ENCODE peak calls at places on chromosomes 16 and 17, in eight cellular contexts. Z is Caco-2, U is testis, R is adrenal gland, P is AG04450, E is body of pancreas, W is astrocyte of the spinal cord, A is fibroblast of villous mesenchyme. V is an unnamed sample.

GRCh38 chr16:67518676-67519075 is 10.0 kb upstream of the RIPOR1 start:
- DNase-seq in Z (no peak), U (no peak), R (no peak), P (no peak), E (no peak), W (no peak), A (no peak), V (no peak)

GRCh38 chr17:37607637-37608368 is 1.4 kb downstream of the SYNRG start:
- DNase-seq in Z (no peak), U (no peak), R (no peak), P (no peak), E (no peak), W (no peak), A (no peak), V (no peak)

GRCh38 chr17:7705269-7706255 is 560 bp downstream of the EFNB3 start:
- DNase-seq in Z (no peak), U (no peak), R (no peak), P (no peak), E (no peak), W (no peak), A (no peak), V (no peak)

GRCh38 chr16:27431773-27432599 is 30.0 kb downstream of the IL21R start:
- DNase-seq in Z (no peak), U (no peak), R (no peak), P (no peak), E (no peak), W (no peak), A (no peak), V (peak)

GRCh38 chr16:30511509-30511908 is 14.9 kb downstream of the ZNF768 start:
- DNase-seq in Z (no peak), U (no peak), R (no peak), P (no peak), E (no peak), W (no peak), A (no peak), V (no peak)

GRCh38 chr16:14241631-14242030 is 170.5 kb downstream of the MRTFB start:
- DNase-seq in Z (no peak), U (no peak), R (no peak), P (no peak), E (no peak), W (no peak), A (no peak), V (no peak)

GRCh38 chr17:50064253-50064991 is 8.5 kb downstream of the ITGA3 start:
- DNase-seq in Z (no peak), U (peak), R (no peak), P (peak), E (no peak), W (peak), A (peak), V (peak)

GRCh38 chr17:37821025-37821713 is 76.3 kb upstream of the HNF1B start:
- DNase-seq in Z (no peak), U (no peak), R (no peak), P (no peak), E (no peak), W (no peak), A (no peak), V (peak)

GRCh38 chr16:81578015-81578554 is 133.5 kb downstream of the CMIP start:
- DNase-seq in Z (no peak), U (no peak), R (no peak), P (no peak), E (no peak), W (no peak), A (no peak), V (no peak)

GRCh38 chr17:11853321-11854151 is 143.7 kb downstream of the ZNF18 start:
- DNase-seq in Z (no peak), U (no peak), R (no peak), P (no peak), E (no peak), W (peak), A (no peak), V (peak)

GRCh38 chr16:55898592-55898991 is 23.4 kb upstream of the CES5A start:
- DNase-seq in Z (no peak), U (no peak), R (no peak), P (no peak), E (no peak), W (no peak), A (no peak), V (no peak)

GRCh38 chr16:82061861-82062525 is 26.9 kb downstream of the HSD17B2 start:
- DNase-seq in Z (peak), U (no peak), R (no peak), P (no peak), E (peak), W (peak), A (peak), V (peak)

GRCh38 chr17:41013606-41014005 is 4.7 kb upstream of the KRTAP3-1 start:
- DNase-seq in Z (no peak), U (peak), R (no peak), P (peak), E (no peak), W (no peak), A (peak), V (peak)

GRCh38 chr17:78644259-78644658 is 67.1 kb upstream of the DNAH17 start:
- DNase-seq in Z (no peak), U (no peak), R (no peak), P (no peak), E (no peak), W (no peak), A (no peak), V (no peak)

GRCh38 chr16:58026139-58026704 is 668 bp downstream of the MMP15 start:
- DNase-seq in Z (peak), U (no peak), R (peak), P (no peak), E (peak), W (peak), A (peak), V (peak)

GRCh38 chr16:88306411-88306810 is 76.3 kb upstream of the ZNF469 start:
- DNase-seq in Z (no peak), U (no peak), R (no peak), P (no peak), E (no peak), W (no peak), A (no peak), V (no peak)

GRCh38 chr16:78630102-78630501 is 530.6 kb downstream of the WWOX start:
- DNase-seq in Z (no peak), U (no peak), R (no peak), P (no peak), E (no peak), W (no peak), A (peak), V (no peak)

GRCh38 chr17:7857724-7858486 is at the start of gene CYB5D1:
- DNase-seq in Z (peak), U (peak), R (peak), P (peak), E (peak), W (peak), A (peak), V (peak)

GRCh38 chr16:65689726-65690125 is 567.9 kb upstream of the CDH11 start:
- DNase-seq in Z (no peak), U (no peak), R (no peak), P (no peak), E (no peak), W (no peak), A (no peak), V (no peak)

GRCh38 chr16:15592324-15592723 is 50.6 kb downstream of the MARF1 start:
- DNase-seq in Z (no peak), U (no peak), R (no peak), P (no peak), E (no peak), W (no peak), A (no peak), V (no peak)

GRCh38 chr17:59842901-59843652 is 49.7 kb downstream of the TUBD1 start:
- DNase-seq in Z (peak), U (no peak), R (no peak), P (peak), E (peak), W (peak), A (peak), V (peak)

GRCh38 chr17:15092762-15093161 is 172.4 kb downstream of the PMP22 start:
- DNase-seq in Z (no peak), U (no peak), R (no peak), P (no peak), E (no peak), W (peak), A (no peak), V (peak)

GRCh38 chr17:38870259-38871165 is 654 bp downstream of the LASP1 start:
- DNase-seq in Z (peak), U (peak), R (peak), P (no peak), E (peak), W (peak), A (peak), V (peak)

GRCh38 chr17:18980682-18981384 is 23.7 kb downstream of the FAM83G start:
- DNase-seq in Z (no peak), U (no peak), R (no peak), P (no peak), E (no peak), W (peak), A (peak), V (peak)

GRCh38 chr17:76384987-76385891 is 830 bp downstream of the SPHK1 start:
- DNase-seq in Z (peak), U (no peak), R (peak), P (no peak), E (no peak), W (peak), A (peak), V (peak)

GRCh38 chr16:56608043-56608875 is at the start of gene MT2A:
- DNase-seq in Z (peak), U (peak), R (peak), P (peak), E (peak), W (peak), A (peak), V (peak)

GRCh38 chr17:40827746-40828453 is 5.5 kb upstream of the KRT10 start:
- DNase-seq in Z (no peak), U (no peak), R (no peak), P (no peak), E (no peak), W (peak), A (peak), V (no peak)

GRCh38 chr16:25693621-25694020 is 1.9 kb downstream of the HS3ST4 start:
- DNase-seq in Z (no peak), U (no peak), R (no peak), P (no peak), E (no peak), W (no peak), A (no peak), V (no peak)

GRCh38 chr16:50299508-50300105 is 33.3 kb downstream of the ADCY7 start:
- DNase-seq in Z (no peak), U (no peak), R (no peak), P (no peak), E (no peak), W (no peak), A (no peak), V (no peak)

GRCh38 chr17:69900101-69900500 is 174.9 kb upstream of the KCNJ16 start:
- DNase-seq in Z (no peak), U (no peak), R (no peak), P (no peak), E (no peak), W (no peak), A (no peak), V (no peak)

GRCh38 chr17:602436-602835 is 112.2 kb downstream of the VPS53 start:
- DNase-seq in Z (no peak), U (no peak), R (no peak), P (no peak), E (no peak), W (peak), A (peak), V (no peak)

GRCh38 chr16:24409045-24409444 is 130.3 kb upstream of the RBBP6 start:
- DNase-seq in Z (peak), U (no peak), R (no peak), P (no peak), E (no peak), W (no peak), A (no peak), V (no peak)
- TF ChIP-seq CTCF in Z (no peak), U (no peak), R (no peak), P (no peak), E (no peak), W (no peak), A (no peak), V (no peak)

GRCh38 chr16:11621920-11622651 is 35.4 kb upstream of the LITAF start:
- DNase-seq in Z (no peak), U (no peak), R (no peak), P (no peak), E (no peak), W (no peak), A (no peak), V (no peak)
- H3K4me3 ChIP-seq in Z (no peak), U (no peak), R (no peak), P (peak), E (no peak), W (no peak), A (no peak), V (no peak)

GRCh38 chr17:81400939-81401726 is 5.9 kb downstream of the BAHCC1 start:
- DNase-seq in Z (no peak), U (no peak), R (no peak), P (no peak), E (no peak), W (no peak), A (peak), V (no peak)

GRCh38 chr17:81399481-81400153 is 4.4 kb downstream of the BAHCC1 start:
- DNase-seq in Z (peak), U (no peak), R (no peak), P (no peak), E (no peak), W (no peak), A (peak), V (no peak)

GRCh38 chr17:81401727-81402529 is 6.7 kb downstream of the BAHCC1 start:
- DNase-seq in Z (peak), U (no peak), R (no peak), P (no peak), E (no peak), W (no peak), A (peak), V (peak)

GRCh38 chr17:81398855-81399451 is 3.7 kb downstream of the BAHCC1 start:
- DNase-seq in Z (peak), U (no peak), R (no peak), P (no peak), E (no peak), W (peak), A (peak), V (no peak)

GRCh38 chr17:81400154-81400938 is 5.1 kb downstream of the BAHCC1 start:
- DNase-seq in Z (no peak), U (no peak), R (no peak), P (no peak), E (no peak), W (peak), A (peak), V (no peak)
- TF ChIP-seq CTCF in Z (no peak), U (no peak), R (no peak), P (no peak), E (no peak), W (no peak), A (no peak), V (no peak)

GRCh38 chr16:5072334-5073278 is 963 bp downstream of the ALG1 start:
- DNase-seq in Z (no peak), U (no peak), R (no peak), P (no peak), E (no peak), W (no peak), A (no peak), V (no peak)
- H3K4me3 ChIP-seq in Z (peak), U (peak), R (peak), P (peak), E (peak), W (peak), A (peak), V (peak)

GRCh38 chr17:68863091-68863652 is 92.0 kb downstream of the ABCA8 start:
- DNase-seq in Z (no peak), U (no peak), R (no peak), P (no peak), E (no peak), W (no peak), A (no peak), V (no peak)
- TF ChIP-seq CTCF in Z (no peak), U (peak), R (no peak), P (no peak), E (no peak), W (no peak), A (no peak), V (no peak)

GRCh38 chr17:79937981-79938695 is 97.5 kb downstream of the TBC1D16 start:
- DNase-seq in Z (no peak), U (no peak), R (no peak), P (no peak), E (peak), W (no peak), A (no peak), V (no peak)
- H3K4me3 ChIP-seq in Z (no peak), U (no peak), R (no peak), P (no peak), E (no peak), W (no peak), A (no peak), V (no peak)

GRCh38 chr17:36459601-36460000 is 26.9 kb upstream of the ZNHIT3 start:
- DNase-seq in Z (no peak), U (no peak), R (no peak), P (no peak), E (no peak), W (no peak), A (no peak), V (no peak)

GRCh38 chr17:36461330-36462110 is 25.0 kb upstream of the ZNHIT3 start:
- DNase-seq in Z (no peak), U (no peak), R (no peak), P (no peak), E (no peak), W (no peak), A (no peak), V (no peak)

GRCh38 chr17:36459045-36459444 is 27.4 kb upstream of the ZNHIT3 start:
- DNase-seq in Z (no peak), U (no peak), R (no peak), P (no peak), E (no peak), W (no peak), A (no peak), V (no peak)

GRCh38 chr17:36463916-36464764 is 22.3 kb upstream of the ZNHIT3 start:
- DNase-seq in Z (peak), U (peak), R (peak), P (no peak), E (peak), W (peak), A (peak), V (peak)

GRCh38 chr17:36460265-36460937 is 26.1 kb upstream of the ZNHIT3 start:
- DNase-seq in Z (no peak), U (no peak), R (no peak), P (no peak), E (no peak), W (no peak), A (no peak), V (no peak)
- TF ChIP-seq CTCF in Z (no peak), U (no peak), R (no peak), P (no peak), E (no peak), W (no peak), A (peak), V (no peak)

V was measured in fibroblast of mammary gland.